ENCODE peak calls at places on chromosomes 16 and 17, in eight cellular contexts. U, M, J, P, Z, T, N and H are unnamed samples.

GRCh38 chr16:88415381-88416323 is 32.9 kb downstream of the ZNF469 start:
- DNase-seq in P (no peak), U (no peak), N (no peak), Z (no peak), T (no peak), J (no peak), M (no peak), H (no peak)

GRCh38 chr16:52069866-52070265 is 477.1 kb downstream of the TOX3 start:
- DNase-seq in J (peak), Z (no peak), T (peak), M (peak), P (no peak), U (no peak), N (no peak), H (no peak)

GRCh38 chr17:59361386-59361785 is 29.9 kb downstream of the YPEL2 start:
- DNase-seq in P (no peak), M (no peak), J (no peak), Z (no peak), U (no peak), T (no peak), N (no peak), H (peak)

GRCh38 chr16:2855536-2855935 is 2.4 kb downstream of the PRSS22 start:
- DNase-seq in J (peak), T (no peak), M (no peak), N (no peak), P (no peak), Z (no peak), U (no peak), H (no peak)

GRCh38 chr17:75024686-75025397 is 12.4 kb downstream of the MRPL58 start:
- DNase-seq in Z (no peak), U (no peak), T (no peak), J (no peak), P (no peak), M (no peak), N (no peak), H (no peak)

GRCh38 chr16:53967172-53967571 is 263.2 kb downstream of the FTO start:
- DNase-seq in N (no peak), M (no peak), P (no peak), J (no peak), T (no peak), Z (no peak), U (no peak), H (no peak)

GRCh38 chr16:149024-149675 is 3.3 kb upstream of the HBZ start:
- DNase-seq in J (peak), N (no peak), Z (no peak), M (no peak), P (no peak), U (no peak), T (no peak), H (no peak)

GRCh38 chr16:70780546-70780945 is 20.4 kb downstream of the VAC14 start:
- DNase-seq in U (no peak), N (no peak), Z (no peak), J (no peak), M (no peak), P (no peak), T (no peak), H (no peak)

GRCh38 chr17:51475650-51476221 is 215.4 kb downstream of the UTP18 start:
- DNase-seq in M (no peak), J (peak), T (no peak), Z (no peak), N (no peak), P (no peak), U (no peak), H (no peak)

GRCh38 chr17:49438439-49438861 is 23.8 kb upstream of the PHB1 start:
- DNase-seq in T (peak), U (no peak), P (no peak), M (peak), N (no peak), Z (no peak), J (no peak), H (no peak)

GRCh38 chr16:30602595-30603277 is 7.5 kb downstream of the ZNF689 start:
- DNase-seq in Z (no peak), J (no peak), P (no peak), U (no peak), M (no peak), N (no peak), T (no peak), H (no peak)

GRCh38 chr17:66843606-66844005 is 8.7 kb downstream of the CACNG5 start:
- DNase-seq in U (no peak), T (no peak), P (no peak), M (no peak), Z (no peak), N (no peak), J (peak), H (no peak)

DNA sequence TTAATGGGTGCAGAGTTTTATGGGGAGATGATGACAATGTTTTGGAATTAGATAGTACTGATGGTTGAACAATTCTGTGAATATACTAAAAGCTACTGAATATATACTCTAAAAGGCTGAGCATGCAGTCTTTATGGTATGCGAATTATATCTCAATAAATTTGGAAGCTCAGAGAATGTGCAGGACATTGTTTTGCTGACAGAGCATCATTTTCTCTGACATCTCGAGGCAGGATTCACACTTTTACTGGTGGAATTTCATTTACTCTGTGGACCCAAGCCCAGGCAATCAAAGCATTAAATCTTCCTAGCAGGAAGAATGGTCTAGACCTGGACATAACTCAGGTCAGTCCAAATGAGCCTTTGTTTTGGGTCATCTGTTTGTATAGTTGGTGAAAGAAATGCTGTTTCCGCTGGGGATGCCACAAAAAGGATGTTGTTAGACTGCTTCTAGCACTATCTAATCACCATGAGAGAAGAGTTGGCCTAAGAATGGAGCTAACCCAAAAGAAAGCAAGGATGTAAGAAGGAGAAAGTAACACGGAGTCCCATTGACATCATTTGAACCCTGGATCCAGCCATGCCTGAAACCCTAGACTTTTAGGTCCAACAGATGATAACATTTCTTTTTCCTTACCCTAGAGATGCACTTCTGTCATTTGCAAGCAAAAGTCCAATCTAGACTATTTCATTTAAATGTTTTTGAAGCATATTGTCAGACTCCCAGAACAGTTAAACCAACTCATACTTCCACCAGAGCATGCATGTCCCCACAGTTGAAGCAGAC is 18.8 kb upstream of the USP10 start:
- DNase-seq in M (no peak), T (no peak), J (no peak), Z (no peak), P (no peak), N (no peak), U (no peak), H (no peak)
- TF ChIP-seq POLR2AphosphoS5 in M (no peak), T (no peak), J (no peak), Z (no peak), P (no peak), N (no peak), U (no peak), H (no peak)

DNA sequence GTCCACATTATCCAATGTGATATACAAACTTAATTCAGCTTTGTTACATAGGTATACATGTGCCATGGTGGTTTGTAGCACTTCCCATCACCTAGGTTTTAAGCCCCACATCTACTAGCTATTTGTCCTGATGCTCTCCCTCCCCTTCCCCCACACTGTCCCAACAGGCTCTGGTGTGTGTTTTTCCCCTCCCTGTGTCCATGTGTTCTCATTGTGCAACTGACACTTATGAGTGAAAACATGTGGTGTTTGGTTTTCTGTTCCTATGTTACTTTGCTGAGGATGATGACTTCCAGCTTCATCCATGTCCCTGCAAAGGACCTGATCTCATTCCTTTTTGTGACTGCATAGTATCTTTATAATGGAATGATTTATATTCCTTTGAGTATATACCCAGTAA is 196.7 kb downstream of the CDH11 start:
- DNase-seq in T (no peak), J (no peak), N (no peak), Z (no peak), M (no peak), U (no peak), P (no peak), H (no peak)
- TF ChIP-seq POLR2AphosphoS5 in T (no peak), J (no peak), N (no peak), Z (no peak), M (no peak), U (peak), P (no peak), H (no peak)

GRCh38 chr17:81239714-81240555 is 817 bp downstream of the NDUFAF8 start:
- DNase-seq in U (no peak), T (peak), Z (peak), J (peak), N (no peak), M (no peak), P (no peak), H (peak)

GRCh38 chr17:81243333-81243664 is 4.2 kb downstream of the NDUFAF8 start:
- DNase-seq in N (no peak), M (no peak), P (no peak), T (no peak), J (no peak), U (no peak), Z (no peak), H (no peak)

GRCh38 chr17:81242421-81243332 is 3.6 kb downstream of the NDUFAF8 start:
- DNase-seq in Z (no peak), P (no peak), T (no peak), J (no peak), N (no peak), U (no peak), M (no peak), H (no peak)

GRCh38 chr17:81241203-81241602 is 2.1 kb downstream of the NDUFAF8 start:
- DNase-seq in M (no peak), N (no peak), Z (no peak), P (no peak), J (no peak), T (no peak), U (no peak), H (no peak)

GRCh38 chr17:81241648-81242420 is 2.7 kb downstream of the NDUFAF8 start:
- DNase-seq in T (peak), N (no peak), M (peak), U (peak), Z (peak), P (peak), J (peak), H (peak)
- TF ChIP-seq POLR2AphosphoS5 in T (no peak), N (peak), M (no peak), U (no peak), Z (no peak), P (no peak), J (peak), H (peak)

DNA sequence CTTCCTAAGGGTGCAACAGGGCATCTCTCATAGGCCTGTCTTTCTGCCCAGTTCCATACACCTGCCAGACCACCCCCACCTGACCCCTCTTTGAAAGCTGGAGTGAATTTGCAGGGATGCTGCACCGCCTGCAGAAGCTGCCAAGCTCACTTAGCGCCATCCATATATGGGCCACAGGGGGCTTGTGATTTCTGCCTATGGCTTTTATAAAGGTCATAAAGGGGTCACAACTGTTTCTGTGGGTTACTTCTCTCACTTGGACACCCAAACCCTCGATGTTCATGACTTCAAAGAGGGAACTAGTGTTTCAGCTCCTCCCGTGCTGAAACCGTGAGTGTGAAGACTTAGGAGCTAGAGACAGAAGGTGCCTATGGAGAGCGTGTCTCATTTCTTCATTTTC is 23.9 kb upstream of the MEAK7 start:
- DNase-seq in M (no peak), J (no peak), U (no peak), N (no peak), Z (no peak), P (no peak), T (no peak), H (no peak)
- TF ChIP-seq POLR2AphosphoS5 in M (no peak), J (no peak), U (no peak), N (no peak), Z (no peak), P (no peak), T (no peak), H (no peak)

DNA sequence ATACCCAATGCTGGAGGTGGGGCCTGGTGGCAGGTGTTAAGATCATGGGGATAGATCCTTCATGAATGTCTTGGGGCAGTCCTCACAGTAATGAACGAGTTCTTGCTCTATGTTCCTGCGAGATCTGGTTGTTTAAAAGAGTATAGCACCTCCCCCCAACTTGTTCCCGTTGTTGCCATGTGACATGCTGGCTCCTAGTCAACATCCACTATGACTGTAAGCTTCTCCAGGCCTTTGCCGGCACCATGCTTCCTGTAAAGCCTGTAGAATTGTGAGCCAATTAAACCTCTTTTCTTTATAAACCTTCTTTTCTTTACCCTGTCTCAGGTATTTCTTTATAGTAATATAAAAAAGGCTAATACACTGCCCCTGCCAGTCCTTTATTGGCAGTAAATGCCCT is 33.3 kb downstream of the RANBP10 start:
- DNase-seq in M (no peak), J (no peak), U (peak), P (no peak), N (no peak), T (no peak), Z (no peak), H (peak)
- TF ChIP-seq POLR2AphosphoS5 in M (no peak), J (no peak), U (no peak), P (no peak), N (no peak), T (no peak), Z (no peak), H (no peak)

DNA sequence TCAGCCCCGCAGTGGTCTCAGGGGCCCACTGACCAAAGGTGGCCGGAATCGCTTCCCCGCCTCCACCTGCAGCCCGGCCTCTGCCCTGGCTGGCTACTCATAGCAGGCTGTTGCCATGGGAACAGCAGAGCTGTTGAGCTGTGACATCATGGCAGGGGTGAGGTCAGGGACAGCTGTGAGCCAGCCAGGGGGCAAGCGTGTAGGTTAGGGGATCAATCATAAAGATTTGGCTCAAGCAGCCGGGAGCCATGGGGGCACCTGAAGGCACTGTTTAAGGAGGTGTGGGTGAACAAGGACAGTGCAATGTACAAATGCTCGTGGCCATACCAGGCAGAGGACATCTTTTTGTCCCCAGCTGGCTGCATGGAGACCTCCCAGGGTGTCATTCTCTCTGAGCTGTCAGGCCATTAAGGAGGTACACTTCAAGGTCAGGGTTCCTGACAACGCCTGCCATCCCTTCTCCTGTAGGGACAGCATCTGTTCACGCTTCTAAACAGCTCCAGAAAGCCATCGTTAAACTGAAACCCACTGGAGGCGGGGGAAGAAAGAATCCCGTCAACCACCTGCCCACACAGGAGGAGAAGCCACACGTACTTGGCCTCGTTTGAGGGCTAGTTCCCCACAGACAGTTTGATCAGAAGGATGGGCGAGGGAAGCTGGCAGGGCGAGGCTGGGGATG is at the start of gene CEP295NL:
- DNase-seq in U (no peak), T (peak), N (no peak), J (peak), P (no peak), M (no peak), Z (no peak), H (no peak)
- TF ChIP-seq POLR2AphosphoS5 in U (no peak), T (no peak), N (no peak), J (no peak), P (no peak), M (no peak), Z (no peak), H (no peak)

GRCh38 chr17:16820161-16820877 is 130.3 kb downstream of the CCDC144A start:
- DNase-seq in J (no peak), P (no peak), Z (no peak), M (no peak), T (no peak), N (no peak), U (peak), H (no peak)
- TF ChIP-seq POLR2AphosphoS5 in J (no peak), P (no peak), Z (no peak), M (no peak), T (no peak), N (no peak), U (no peak), H (no peak)

GRCh38 chr17:10050597-10051101 is 145.6 kb upstream of the RCVRN start:
- DNase-seq in N (no peak), M (no peak), U (no peak), T (no peak), J (no peak), P (peak), Z (peak), H (no peak)
- TF ChIP-seq POLR2AphosphoS5 in N (no peak), M (no peak), U (peak), T (no peak), J (no peak), P (no peak), Z (no peak), H (no peak)

DNA sequence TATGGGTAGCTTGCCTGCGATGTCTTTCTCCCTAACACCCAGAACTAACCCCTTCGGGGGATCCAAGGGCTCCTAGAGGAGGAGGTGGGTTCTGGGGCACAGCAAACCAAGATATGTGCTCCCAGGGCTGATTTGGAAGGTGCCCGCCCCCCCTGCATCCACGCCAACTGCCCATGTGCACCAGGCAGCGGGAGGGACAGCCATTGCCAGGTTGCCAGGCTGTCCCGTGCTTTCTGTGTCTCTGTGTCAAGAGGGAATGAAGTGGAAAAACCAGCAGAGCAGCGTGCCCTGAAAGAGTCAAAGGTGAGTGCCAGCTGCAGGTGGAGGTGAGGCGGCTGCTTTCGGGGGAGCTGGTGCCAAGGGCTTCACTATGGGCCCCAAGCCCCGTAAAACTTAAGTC is 6.4 kb downstream of the TEKT5 start:
- DNase-seq in Z (no peak), T (no peak), J (no peak), U (peak), N (no peak), M (no peak), P (peak), H (no peak)
- TF ChIP-seq POLR2AphosphoS5 in Z (no peak), T (no peak), J (no peak), U (no peak), N (no peak), M (no peak), P (no peak), H (no peak)